ENCODE peak calls at places on chromosomes 7 and 10, in four cellular contexts. K is K562, C is GM12878, X is NT2/D1. L is an unnamed sample.

GRCh38 chr7:125572414-125572813 is 642.8 kb upstream of the POT1 start:
- DNase-seq in K (no peak), C (no peak), X (no peak), L (no peak)

GRCh38 chr7:24573554-24574338 is 494 bp downstream of the PALS2 start:
- DNase-seq in K (peak), C (no peak), X (peak), L (no peak)

GRCh38 chr7:70937424-70937823 is 194.5 kb upstream of the GALNT17 start:
- DNase-seq in K (no peak), C (no peak), X (no peak), L (no peak)

GRCh38 chr10:8137726-8138125 is 83.2 kb downstream of the GATA3 start:
- DNase-seq in K (no peak), C (no peak), X (no peak), L (no peak)

GRCh38 chr7:80876894-80877414 is 41.9 kb downstream of the SEMA3C start:
- DNase-seq in K (no peak), C (no peak), X (no peak), L (peak)

GRCh38 chr10:78518224-78518623 is 484.6 kb downstream of the RPS24 start:
- DNase-seq in K (no peak), C (no peak), X (no peak), L (no peak)

GRCh38 chr7:156470399-156471320 is 169.9 kb upstream of the RNF32 start:
- DNase-seq in K (peak), C (no peak), X (no peak), L (no peak)

GRCh38 chr7:71135663-71136062 is 3.7 kb downstream of the GALNT17 start:
- DNase-seq in K (no peak), C (no peak), X (no peak), L (no peak)

GRCh38 chr10:32795598-32796183 is 162.3 kb downstream of the ITGB1 start:
- DNase-seq in K (peak), C (peak), X (peak), L (peak)

GRCh38 chr7:82413237-82413636 is 30.3 kb downstream of the CACNA2D1 start:
- DNase-seq in K (no peak), C (no peak), X (no peak), L (no peak)

GRCh38 chr7:14666304-14666703 is 236.2 kb downstream of the DGKB start:
- DNase-seq in K (no peak), C (no peak), X (no peak), L (no peak)

GRCh38 chr10:74418285-74418872 is 267.4 kb downstream of the ADK start:
- DNase-seq in K (no peak), C (no peak), X (no peak), L (no peak)

GRCh38 chr10:88164471-88164870 is 301.0 kb downstream of the PTEN start:
- DNase-seq in K (no peak), C (no peak), X (no peak), L (no peak)

GRCh38 chr10:95655571-95656290 is 780 bp downstream of the ALDH18A1 start:
- DNase-seq in K (peak), C (peak), X (no peak), L (no peak)

GRCh38 chr7:92691578-92691977 is 101.4 kb upstream of the FAM133B start:
- DNase-seq in K (peak), C (peak), X (peak), L (peak)

DNA sequence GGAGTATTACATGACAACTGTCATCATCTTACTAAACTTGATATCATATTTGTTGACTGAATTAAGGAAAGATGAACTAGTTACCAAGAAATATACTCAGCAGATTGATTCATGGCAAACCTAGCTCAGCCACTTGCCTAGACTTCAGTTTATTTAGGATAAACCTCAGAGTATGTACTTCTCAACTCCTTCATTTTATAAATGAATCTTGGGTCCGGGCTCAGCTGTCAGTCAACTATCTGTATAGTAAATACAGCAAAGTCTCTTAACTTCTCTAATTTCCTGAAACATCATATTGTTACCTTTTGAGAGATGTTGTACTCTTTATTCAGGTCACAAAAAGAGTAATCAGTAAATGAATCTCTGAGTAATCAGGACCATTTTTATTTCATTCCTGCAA is 211.0 kb upstream of the KLF14 start:
- DNase-seq in K (no peak), C (no peak), X (no peak), L (no peak)
- TF ChIP-seq ZNF274 in K (no peak), C (no peak), X (no peak), L (no peak)

GRCh38 chr10:49352323-49352722 is 43.6 kb downstream of the DRGX start:
- DNase-seq in K (no peak), C (no peak), X (no peak), L (no peak)

GRCh38 chr10:49350138-49350537 is 45.8 kb downstream of the DRGX start:
- DNase-seq in K (no peak), C (no peak), X (no peak), L (no peak)

GRCh38 chr10:49351669-49352068 is 44.2 kb downstream of the DRGX start:
- DNase-seq in K (no peak), C (no peak), X (no peak), L (no peak)

GRCh38 chr10:49349390-49349789 is 46.5 kb downstream of the DRGX start:
- DNase-seq in K (no peak), C (no peak), X (no peak), L (no peak)

GRCh38 chr10:49350856-49351532 is 44.9 kb downstream of the DRGX start:
- DNase-seq in K (no peak), C (no peak), X (no peak), L (no peak)
- TF ChIP-seq ZNF274 in K (no peak), C (no peak), X (no peak), L (no peak)

DNA sequence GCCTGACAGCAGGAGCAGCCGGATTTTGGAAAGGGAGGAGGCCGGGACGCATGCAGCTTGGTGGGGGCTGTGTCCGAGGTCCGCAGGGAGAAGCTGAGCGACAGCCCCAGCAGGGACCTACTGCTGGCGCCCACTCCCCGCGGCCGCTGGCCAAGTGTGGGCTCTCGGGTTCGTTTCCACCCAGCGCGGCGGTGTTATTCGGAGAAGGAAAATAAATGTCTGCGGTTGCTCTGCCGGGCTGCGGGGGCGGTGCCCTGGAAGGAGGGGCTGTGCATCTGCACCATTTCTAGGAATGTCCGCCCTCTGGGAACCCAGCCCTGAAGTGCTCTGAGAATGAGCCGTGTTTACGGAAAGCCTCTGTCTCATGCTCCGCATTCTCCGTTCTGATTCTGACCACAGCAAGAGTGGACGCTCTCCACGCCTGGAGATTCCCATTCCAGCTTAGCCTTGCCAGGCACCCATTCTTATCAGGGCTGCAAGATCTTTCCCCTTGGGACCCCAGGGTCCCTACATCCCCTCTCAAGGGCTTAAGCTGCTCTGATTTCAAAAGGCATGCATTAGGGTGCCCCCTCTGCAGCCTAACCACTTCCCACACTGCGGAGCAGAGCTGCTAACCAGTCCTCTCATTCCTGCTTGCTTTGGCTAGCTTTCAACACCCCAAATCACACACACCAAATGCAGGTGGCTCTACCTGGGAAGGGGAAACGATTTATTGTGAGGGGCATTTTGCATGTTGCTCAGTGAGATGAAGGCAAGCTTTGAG is 256.6 kb upstream of the GLI3 start:
- DNase-seq in K (peak), C (no peak), X (peak), L (no peak)
- TF ChIP-seq ZNF274 in K (no peak), C (no peak), X (no peak), L (no peak)

GRCh38 chr7:45236666-45237065 is 79.1 kb downstream of the RAMP3 start:
- DNase-seq in K (no peak), C (no peak), X (no peak), L (no peak)
- TF ChIP-seq ZNF274 in K (no peak), C (no peak), X (no peak), L (no peak)

DNA sequence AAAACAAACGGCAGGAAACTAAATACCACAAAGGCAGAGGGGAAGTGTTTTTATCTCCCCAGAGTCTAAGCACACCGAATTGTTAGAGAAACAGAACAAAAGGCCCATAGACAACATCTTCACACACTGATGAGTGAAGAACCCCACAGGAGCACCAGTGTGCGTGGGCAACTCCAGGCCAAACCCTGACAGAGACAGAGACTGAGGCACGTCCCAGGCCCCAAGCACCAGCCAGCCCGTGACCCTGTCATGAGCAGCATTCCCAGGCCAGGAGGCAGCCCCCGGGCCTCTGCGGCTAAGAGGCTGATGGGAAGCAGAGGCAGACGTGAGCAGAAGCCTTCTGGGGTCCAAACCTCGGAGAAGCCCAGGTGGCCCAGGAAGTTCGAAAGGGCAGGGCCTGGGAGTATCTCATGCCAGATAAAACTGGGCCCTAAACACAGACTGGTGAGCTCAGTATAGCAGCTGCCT is 184.4 kb downstream of the TCERG1L start:
- DNase-seq in K (no peak), C (no peak), X (no peak), L (no peak)
- TF ChIP-seq ZNF274 in K (no peak), C (no peak), X (no peak), L (no peak)